ENCODE peak calls at places on chromosomes 3 and 15, in eight cellular contexts. L is occipital lobe; X is SIG-M5; R is LoVo; F is activated CD4-positive, alpha-beta memory T cell treated with anti-CD3 and anti-CD28 coated beads for 36 hours; T is NCI-H1092 treated with DMSO at 0.1 percent for 48 hours; M is A172; W is activated CD4-positive, alpha-beta T cell treated with anti-CD3 and anti-CD28 coated beads for 36 hours. Y is an unnamed sample.

GRCh38 chr15:25712192-25712960 is 150.8 kb downstream of the ATP10A start:
- DNase-seq in F (no peak), M (no peak), W (no peak), T (no peak), R (no peak), L (no peak), X (no peak), Y (no peak)

GRCh38 chr3:52149726-52150125 is 4.5 kb downstream of the POC1A start:
- DNase-seq in W (no peak), T (no peak), X (no peak), M (no peak), R (no peak), F (no peak), L (no peak), Y (no peak)

GRCh38 chr3:137519602-137520001 is 244.5 kb upstream of the SOX14 start:
- DNase-seq in L (no peak), W (no peak), T (no peak), R (no peak), X (no peak), F (no peak), M (no peak), Y (no peak)

GRCh38 chr3:46070458-46071136 is 43.3 kb upstream of the XCR1 start:
- DNase-seq in M (no peak), R (no peak), T (no peak), L (no peak), F (no peak), W (no peak), X (no peak), Y (no peak)

GRCh38 chr3:10788451-10788850 is 27.6 kb upstream of the SLC6A11 start:
- DNase-seq in W (no peak), F (no peak), L (no peak), R (no peak), M (no peak), T (no peak), X (no peak), Y (no peak)

GRCh38 chr3:48069339-48069738 is 53.1 kb upstream of the MAP4 start:
- DNase-seq in F (no peak), X (no peak), M (no peak), W (no peak), L (no peak), T (no peak), R (no peak), Y (no peak)

GRCh38 chr3:55202320-55202719 is 274.5 kb upstream of the LRTM1 start:
- DNase-seq in R (peak), M (peak), X (no peak), T (no peak), L (no peak), F (no peak), W (no peak), Y (no peak)

GRCh38 chr3:106281231-106281630 is 412.4 kb upstream of the CBLB start:
- DNase-seq in R (no peak), T (peak), X (no peak), W (no peak), M (no peak), L (no peak), F (no peak), Y (peak)

GRCh38 chr15:90000175-90000923 is 775 bp upstream of the ZNF710 start:
- DNase-seq in T (peak), M (no peak), X (no peak), F (no peak), R (no peak), W (peak), L (no peak), Y (no peak)

GRCh38 chr3:9770276-9770812 is 597 bp upstream of the CAMK1 start:
- DNase-seq in M (no peak), T (peak), W (no peak), F (no peak), R (no peak), L (no peak), X (no peak), Y (no peak)

Y was measured in NCI-H446 treated with DMSO at 0.1 percent for 48 hours.